ENCODE peak calls at places on chromosomes 6 and 20, in five cellular contexts. O is activated T-cell treated with anti-CD3 and anti-CD28 coated beads, Interleukin-2, amount 50 U/mL, for 4 hours; I is stimulated activated CD8-positive, alpha-beta memory T cell treated with anti-CD3 and anti-CD28 coated beads, Interleukin-12 subunit alpha, Interleukin-12 subunit beta, amount 100 ng/mL, for 4 hours; P is non-pigmented ciliary epithelial cell; C is endothelial cell. K is an unnamed sample.

GRCh38 chr6:31794866-31795615 is 511 bp downstream of the VARS1 start:
- DNase-seq in O (no peak), I (no peak), P (no peak), C (no peak), K (no peak)

GRCh38 chr6:142819603-142820335 is 125.2 kb downstream of the HIVEP2 start:
- DNase-seq in O (peak; percentile 35), I (no peak), P (no peak), C (no peak), K (no peak)

GRCh38 chr6:140401666-140402255 is 1027.3 kb upstream of the CITED2 start:
- DNase-seq in O (no peak), I (no peak), P (no peak), C (no peak), K (no peak)

GRCh38 chr6:36368921-36369880 is 18.3 kb downstream of the ETV7 start:
- DNase-seq in O (no peak), I (no peak), P (no peak), C (no peak), K (no peak)

GRCh38 chr6:11011787-11012234 is 32.3 kb downstream of the ELOVL2 start:
- DNase-seq in O (no peak), I (no peak), P (no peak), C (no peak), K (no peak)

GRCh38 chr6:148750826-148751225 is 4.0 kb downstream of the UST start:
- DNase-seq in O (no peak), I (no peak), P (no peak), C (no peak), K (no peak)

GRCh38 chr6:84652356-84653026 is 111.9 kb downstream of the TBX18 start:
- DNase-seq in O (no peak), I (no peak), P (peak; percentile 94), C (no peak), K (no peak)

GRCh38 chr6:52577778-52578473 is 1.1 kb upstream of the TRAM2 start:
- DNase-seq in O (no peak), I (no peak), P (no peak), C (no peak), K (no peak)

GRCh38 chr6:36838896-36839818 is at the start of gene CPNE5:
- DNase-seq in O (no peak), I (no peak), P (no peak), C (peak; percentile 42), K (no peak)

GRCh38 chr6:105431226-105431625 is 28.3 kb upstream of the PREP start:
- DNase-seq in O (no peak), I (no peak), P (no peak), C (peak; percentile 38), K (peak; percentile 16)

GRCh38 chr6:84772428-84773132 is 8.2 kb upstream of the TBX18 start:
- DNase-seq in O (no peak), I (no peak), P (no peak), C (peak; percentile 37), K (no peak)

GRCh38 chr6:170441316-170441715 is 111.8 kb downstream of the PSMB1 start:
- DNase-seq in O (no peak), I (no peak), P (no peak), C (no peak), K (no peak)

GRCh38 chr6:117552618-117553017 is 49.7 kb downstream of the GOPC start:
- DNase-seq in O (no peak), I (no peak), P (no peak), C (no peak), K (no peak)

GRCh38 chr20:25865715-25866656 is 169.3 kb upstream of the ZNF337 start:
- DNase-seq in O (peak; percentile 61), I (no peak), P (no peak), C (peak; percentile 77), K (no peak)

GRCh38 chr6:85795966-85796365 is 153.3 kb upstream of the SYNCRIP start:
- DNase-seq in O (no peak), I (no peak), P (no peak), C (no peak), K (no peak)

GRCh38 chr6:3630258-3630828 is 121.2 kb downstream of the PXDC1 start:
- DNase-seq in O (no peak), I (no peak), P (no peak), C (peak; percentile 14), K (no peak)

GRCh38 chr6:85498596-85499258 is 48.8 kb downstream of the NT5E start:
- DNase-seq in O (no peak), I (no peak), P (no peak), C (no peak), K (no peak)

GRCh38 chr6:3789896-3790558 is 38.5 kb upstream of the PXDC1 start:
- DNase-seq in O (no peak), I (no peak), P (no peak), C (no peak), K (no peak)

GRCh38 chr20:43949741-43950618 is 35.3 kb downstream of the TOX2 start:
- DNase-seq in O (peak; percentile 46), I (peak; percentile 45), P (no peak), C (no peak), K (no peak)

GRCh38 chr6:72374864-72375263 is 247.0 kb upstream of the KCNQ5 start:
- DNase-seq in O (no peak), I (no peak), P (no peak), C (no peak), K (peak; percentile 9)

GRCh38 chr6:142695016-142695415 is 250.0 kb downstream of the HIVEP2 start:
- DNase-seq in O (no peak), I (no peak), P (no peak), C (no peak), K (no peak)

GRCh38 chr6:156109713-156110112 is 654.1 kb upstream of the NOX3 start:
- DNase-seq in O (no peak), I (no peak), P (no peak), C (no peak), K (no peak)